ENCODE peak calls at places on chromosomes 5 and 9, in five cellular contexts. S, H, C, Q and L are unnamed samples.

GRCh38 chr5:97425511-97425910 is 242.5 kb upstream of the RIOK2 start:
- DNase-seq in S (peak), H (no peak), C (no peak), Q (peak), L (no peak)

GRCh38 chr9:128260340-128260739 is 15.5 kb downstream of the GOLGA2 start:
- DNase-seq in S (no peak), H (no peak), C (no peak), Q (no peak), L (no peak)

GRCh38 chr5:67425514-67425913 is 228.9 kb upstream of the CD180 start:
- DNase-seq in S (no peak), H (no peak), C (no peak), Q (peak), L (no peak)

GRCh38 chr9:18970393-18970792 is 62.6 kb downstream of the SAXO1 start:
- DNase-seq in S (no peak), H (no peak), C (no peak), Q (no peak), L (no peak)

GRCh38 chr5:73174100-73174815 is 1.3 kb downstream of the TMEM174 start:
- DNase-seq in S (no peak), H (no peak), C (no peak), Q (no peak), L (no peak)

GRCh38 chr5:33272288-33272687 is 168.5 kb upstream of the TARS1 start:
- DNase-seq in S (no peak), H (peak), C (no peak), Q (peak), L (no peak)

GRCh38 chr5:5342784-5343183 is 79.7 kb upstream of the ICE1 start:
- DNase-seq in S (no peak), H (no peak), C (no peak), Q (peak), L (no peak)

GRCh38 chr5:55324815-55325418 is 17.1 kb downstream of the MTREX start:
- DNase-seq in S (no peak), H (peak), C (no peak), Q (peak), L (no peak)

GRCh38 chr9:89555426-89556375 is 49.1 kb upstream of the GADD45G start:
- DNase-seq in S (no peak), H (no peak), C (no peak), Q (no peak), L (no peak)

GRCh38 chr9:35508069-35508468 is 18.2 kb downstream of the RUSC2 start:
- DNase-seq in S (no peak), H (no peak), C (no peak), Q (peak), L (no peak)

GRCh38 chr5:127076730-127077129 is 3.4 kb upstream of the C5orf63 start:
- DNase-seq in S (no peak), H (no peak), C (no peak), Q (peak), L (no peak)

GRCh38 chr5:148620696-148621095 is 33.6 kb downstream of the HTR4 start:
- DNase-seq in S (no peak), H (no peak), C (no peak), Q (peak), L (no peak)

GRCh38 chr9:8473226-8473625 is 673.6 kb upstream of the DMAC1 start:
- DNase-seq in S (no peak), H (no peak), C (no peak), Q (no peak), L (no peak)

GRCh38 chr5:173329370-173330150 is 1.3 kb upstream of the STC2 start:
- DNase-seq in S (no peak), H (peak), C (no peak), Q (peak), L (peak)

GRCh38 chr5:128163991-128164390 is 80.4 kb downstream of the SLC12A2 start:
- DNase-seq in S (no peak), H (no peak), C (no peak), Q (peak), L (no peak)

GRCh38 chr5:172164773-172165212 is 23.2 kb downstream of the STK10 start:
- DNase-seq in S (no peak), H (no peak), C (no peak), Q (no peak), L (no peak)

GRCh38 chr5:54900906-54901725 is 84.3 kb downstream of the ESM1 start:
- DNase-seq in S (no peak), H (no peak), C (no peak), Q (peak), L (no peak)

GRCh38 chr5:123776761-123777160 is 264.8 kb downstream of the CSNK1G3 start:
- DNase-seq in S (no peak), H (no peak), C (no peak), Q (peak), L (no peak)

GRCh38 chr5:180683523-180683922 is 34.1 kb upstream of the FLT4 start:
- DNase-seq in S (no peak), H (no peak), C (no peak), Q (no peak), L (no peak)

GRCh38 chr9:98172604-98173003 is 19.8 kb downstream of the CORO2A start:
- DNase-seq in S (no peak), H (no peak), C (no peak), Q (no peak), L (no peak)

GRCh38 chr9:85178486-85178885 is 509.0 kb downstream of the NTRK2 start:
- DNase-seq in S (no peak), H (no peak), C (no peak), Q (no peak), L (no peak)

GRCh38 chr5:138752951-138753793 is at the start of gene CTNNA1:
- DNase-seq in S (peak), H (peak), C (no peak), Q (peak), L (peak)

GRCh38 chr5:66209350-66209749 is 65.2 kb downstream of the SREK1 start:
- DNase-seq in S (no peak), H (peak), C (no peak), Q (peak), L (peak)

GRCh38 chr9:88075966-88076285 is 62.3 kb downstream of the SPATA31C2 start:
- DNase-seq in S (peak), H (no peak), C (no peak), Q (no peak), L (no peak)

GRCh38 chr5:73303139-73304079 is 130.4 kb downstream of the TMEM174 start:
- DNase-seq in S (peak), H (no peak), C (no peak), Q (no peak), L (peak)

GRCh38 chr5:127909821-127910220 is 173.7 kb upstream of the SLC12A2 start:
- DNase-seq in S (no peak), H (no peak), C (no peak), Q (no peak), L (no peak)